ENCODE peak calls at places on chromosomes 12 and 14, in six cellular contexts. D is GM23248, I is HepG2, V is mammary epithelial cell, T is astrocyte, Z is MM.1S. X is an unnamed sample.

GRCh38 chr14:101732128-101732527 is 29.4 kb upstream of the PPP2R5C start:
- DNase-seq in D (peak; percentile 20), I (no peak), V (peak; percentile 81), T (no peak), Z (no peak), X (peak; percentile 6)

GRCh38 chr12:111224196-111225066 is 144.5 kb downstream of the PHETA1 start:
- DNase-seq in D (no peak), I (no peak), V (no peak), T (no peak), Z (no peak), X (no peak)

GRCh38 chr12:15364221-15365170 is 42.2 kb downstream of the PTPRO start:
- DNase-seq in D (peak; percentile 20), I (no peak), V (peak; percentile 72), T (peak; percentile 73), Z (no peak), X (peak; percentile 44)

GRCh38 chr12:57176846-57177245 is 29.4 kb upstream of the LRP1-AS start:
- DNase-seq in D (peak; percentile 81), I (no peak), V (peak; percentile 88), T (no peak), Z (no peak), X (no peak)

GRCh38 chr12:63826002-63826585 is 18.4 kb upstream of the SRGAP1 start:
- DNase-seq in D (peak; percentile 86), I (peak; percentile 56), V (peak; percentile 52), T (peak; percentile 44), Z (peak; percentile 49), X (peak; percentile 90)

GRCh38 chr12:125684968-125685790 is 619.9 kb downstream of the AACS start:
- DNase-seq in D (no peak), I (no peak), V (no peak), T (no peak), Z (no peak), X (no peak)

GRCh38 chr12:3085341-3086125 is 8.4 kb downstream of the TSPAN9 start:
- DNase-seq in D (no peak), I (peak; percentile 79), V (no peak), T (no peak), Z (no peak), X (no peak)

GRCh38 chr12:17192721-17193120 is 586.8 kb upstream of the LMO3 start:
- DNase-seq in D (no peak), I (no peak), V (no peak), T (no peak), Z (no peak), X (no peak)

GRCh38 chr12:131832393-131833231 is 4.4 kb downstream of the MMP17 start:
- DNase-seq in D (peak; percentile 92), I (no peak), V (peak; percentile 23), T (no peak), Z (no peak), X (no peak)

GRCh38 chr12:6699989-6700645 is 498 bp downstream of the PIANP start:
- DNase-seq in D (peak; percentile 34), I (no peak), V (no peak), T (no peak), Z (no peak), X (no peak)

GRCh38 chr14:92282669-92283068 is 40.3 kb upstream of the SLC24A4 start:
- DNase-seq in D (no peak), I (no peak), V (no peak), T (no peak), Z (no peak), X (no peak)

GRCh38 chr12:80192087-80192486 is 92.8 kb downstream of the OTOGL start:
- DNase-seq in D (no peak), I (no peak), V (no peak), T (no peak), Z (peak; percentile 68), X (no peak)

GRCh38 chr14:106372870-106373657 is 846.7 kb downstream of the TMEM121 start:
- DNase-seq in D (peak; percentile 8), I (peak; percentile 42), V (no peak), T (no peak), Z (peak; percentile 76), X (no peak)

GRCh38 chr12:2212971-2213869 is 160.4 kb downstream of the CACNA1C start:
- DNase-seq in D (no peak), I (no peak), V (no peak), T (peak; percentile 52), Z (peak; percentile 10), X (peak; percentile 50)

GRCh38 chr12:11545438-11546330 is 103.8 kb upstream of the ETV6 start:
- DNase-seq in D (no peak), I (no peak), V (no peak), T (no peak), Z (peak; percentile 89), X (no peak)

GRCh38 chr12:116885496-116885895 is 4.3 kb upstream of the HRK start:
- DNase-seq in D (no peak), I (no peak), V (no peak), T (no peak), Z (no peak), X (no peak)

GRCh38 chr12:5332521-5332920 is 99.4 kb upstream of the NTF3 start:
- DNase-seq in D (no peak), I (no peak), V (no peak), T (no peak), Z (no peak), X (no peak)

GRCh38 chr14:88380405-88380804 is 5.1 kb upstream of the SPATA7 start:
- DNase-seq in D (peak; percentile 6), I (no peak), V (no peak), T (peak; percentile 2), Z (no peak), X (peak; percentile 18)

GRCh38 chr14:68589447-68590232 is 203.2 kb downstream of the ZFP36L1 start:
- DNase-seq in D (peak; percentile 80), I (no peak), V (no peak), T (no peak), Z (no peak), X (peak; percentile 83)

GRCh38 chr12:3158851-3159465 is 81.8 kb downstream of the TSPAN9 start:
- DNase-seq in D (peak; percentile 73), I (no peak), V (no peak), T (peak; percentile 46), Z (no peak), X (peak; percentile 62)

GRCh38 chr12:88325076-88325827 is 183.1 kb downstream of the TMTC3 start:
- DNase-seq in D (peak; percentile 89), I (no peak), V (peak; percentile 93), T (peak; percentile 97), Z (no peak), X (peak; percentile 95)

GRCh38 chr12:56574210-56574609 is 52.6 kb downstream of the RBMS2 start:
- DNase-seq in D (peak; percentile 79), I (no peak), V (peak; percentile 41), T (peak; percentile 62), Z (no peak), X (peak; percentile 72)

GRCh38 chr14:21210023-21210422 is 54.2 kb upstream of the OR5AU1 start:
- DNase-seq in D (no peak), I (no peak), V (no peak), T (no peak), Z (no peak), X (no peak)

GRCh38 chr14:104973215-104974145 is 4.7 kb downstream of the AHNAK2 start:
- DNase-seq in D (peak; percentile 100), I (no peak), V (peak; percentile 98), T (peak; percentile 94), Z (no peak), X (peak; percentile 97)

GRCh38 chr12:108643941-108644742 is 10.4 kb upstream of the SELPLG start:
- DNase-seq in D (peak; percentile 65), I (no peak), V (no peak), T (peak; percentile 57), Z (no peak), X (peak; percentile 68)

GRCh38 chr14:64773577-64773976 is 69.4 kb downstream of the PLEKHG3 start:
- DNase-seq in D (no peak), I (no peak), V (no peak), T (no peak), Z (no peak), X (no peak)

GRCh38 chr12:132672116-132672515 is 15.0 kb downstream of the POLE start:
- DNase-seq in D (no peak), I (no peak), V (no peak), T (no peak), Z (no peak), X (no peak)

GRCh38 chr14:105876829-105877228 is 350.4 kb downstream of the TMEM121 start:
- DNase-seq in D (no peak), I (no peak), V (no peak), T (no peak), Z (no peak), X (no peak)

GRCh38 chr12:25041006-25041741 is 92.3 kb upstream of the BCAT1 start:
- DNase-seq in D (no peak), I (no peak), V (no peak), T (no peak), Z (no peak), X (no peak)

GRCh38 chr12:68580911-68581310 is 29.8 kb upstream of the RAP1B start:
- DNase-seq in D (no peak), I (no peak), V (no peak), T (peak; percentile 58), Z (no peak), X (no peak)

GRCh38 chr12:100356646-100357223 is at the start of gene SLC17A8:
- DNase-seq in D (no peak), I (no peak), V (no peak), T (no peak), Z (no peak), X (no peak)

GRCh38 chr12:29073631-29074239 is 75.3 kb upstream of the FAR2 start:
- DNase-seq in D (peak; percentile 76), I (peak; percentile 13), V (peak; percentile 39), T (peak; percentile 38), Z (peak; percentile 58), X (peak; percentile 54)

GRCh38 chr12:108112815-108113556 is 16.1 kb upstream of the WSCD2 start:
- DNase-seq in D (no peak), I (no peak), V (no peak), T (no peak), Z (no peak), X (no peak)

GRCh38 chr14:102817942-102818940 is 41.0 kb downstream of the TRAF3 start:
- DNase-seq in D (peak; percentile 30), I (no peak), V (peak; percentile 37), T (peak; percentile 51), Z (no peak), X (peak; percentile 60)
- H4K20me1 ChIP-seq in D (peaks cover 3% of the 10 kb centered on the region), I (no peaks in the 10 kb centered on the region), V (no peaks in the 10 kb centered on the region), T (peaks cover 88% of the 10 kb centered on the region), Z (no peaks in the 10 kb centered on the region), X (no peaks in the 10 kb centered on the region)

DNA sequence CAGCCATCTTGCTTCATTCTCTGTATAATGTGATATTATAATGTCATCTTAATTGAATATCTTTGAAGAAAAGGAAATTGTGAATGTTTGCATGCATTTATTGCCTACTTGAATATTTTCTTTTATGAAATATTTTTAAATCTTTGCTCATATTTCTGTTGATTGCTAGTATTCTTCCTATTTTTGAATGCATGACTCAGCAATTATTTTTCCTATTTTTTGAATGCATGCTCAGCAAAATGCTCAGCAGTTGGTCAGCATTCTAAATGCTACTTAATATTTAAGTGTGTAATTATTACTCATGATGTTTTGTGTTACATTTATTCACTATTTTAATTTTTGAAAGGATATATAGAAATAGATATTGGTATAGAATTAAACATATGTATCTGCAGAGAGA is 378.3 kb downstream of the CCER1 start:
- DNase-seq in D (no peak), I (no peak), V (no peak), T (no peak), Z (no peak), X (peak; percentile 4)
- H3K4me1 ChIP-seq in D (no peaks in the 10 kb centered on the region), I (no peaks in the 10 kb centered on the region), V (peaks cover 13% of the 10 kb centered on the region), T (no peaks in the 10 kb centered on the region), Z (no peaks in the 10 kb centered on the region), X (no peaks in the 10 kb centered on the region)

GRCh38 chr12:113469224-113469652 is 2.4 kb downstream of the LHX5 start:
- DNase-seq in D (no peak), I (no peak), V (no peak), T (no peak), Z (no peak), X (no peak)
- H4K20me1 ChIP-seq in D (no peaks in the 10 kb centered on the region), I (no peaks in the 10 kb centered on the region), V (no peaks in the 10 kb centered on the region), T (peaks cover 13% of the 10 kb centered on the region), Z (no peaks in the 10 kb centered on the region), X (no peaks in the 10 kb centered on the region)

GRCh38 chr12:106581543-106582263 is 1.1 kb upstream of the RFX4 start:
- DNase-seq in D (peak; percentile 50), I (no peak), V (no peak), T (no peak), Z (no peak), X (no peak)
- H3K4me1 ChIP-seq in D (peaks cover 6% of the 10 kb centered on the region), I (no peaks in the 10 kb centered on the region), V (peaks cover 5% of the 10 kb centered on the region), T (peaks cover 3% of the 10 kb centered on the region), Z (no peaks in the 10 kb centered on the region), X (no peaks in the 10 kb centered on the region)